ENCODE peak calls at places on chromosomes 5 and 9, in eight cellular contexts. I is breast epithelium; O is cardiac muscle cell; X is CD8-positive, alpha-beta T cell; T is body of pancreas; S is WERI-Rb-1; Z is sigmoid colon; K is tibial nerve. V is an unnamed sample.

GRCh38 chr9:77424993-77425392 is 223.1 kb downstream of the GNA14 start:
- DNase-seq in I (no peak), O (no peak), X (no peak), T (no peak), S (no peak), Z (no peak), K (no peak), V (no peak)

GRCh38 chr9:113997610-113998009 is 80.5 kb downstream of the AMBP start:
- DNase-seq in I (no peak), O (no peak), X (no peak), T (peak; percentile 8), S (no peak), Z (no peak), K (no peak), V (no peak)

GRCh38 chr9:121354770-121355169 is 15.3 kb downstream of the STOM start:
- DNase-seq in I (no peak), O (no peak), X (no peak), T (no peak), S (no peak), Z (no peak), K (no peak), V (no peak)

GRCh38 chr9:127950513-127951210 is 13.0 kb upstream of the DPM2 start:
- DNase-seq in I (peak; percentile 94), O (peak; percentile 46), X (peak; percentile 21), T (peak; percentile 86), S (no peak), Z (peak; percentile 82), K (peak; percentile 69), V (no peak)

GRCh38 chr5:158388018-158388417 is 529.1 kb upstream of the CLINT1 start:
- DNase-seq in I (no peak), O (peak; percentile 15), X (no peak), T (peak; percentile 32), S (peak; percentile 24), Z (no peak), K (no peak), V (no peak)

GRCh38 chr9:37948417-37948980 is 44.6 kb upstream of the SLC25A51 start:
- DNase-seq in I (no peak), O (no peak), X (no peak), T (no peak), S (no peak), Z (no peak), K (no peak), V (no peak)

GRCh38 chr9:85610074-85610855 is 131.5 kb downstream of the AGTPBP1 start:
- DNase-seq in I (no peak), O (peak; percentile 89), X (peak; percentile 27), T (peak; percentile 27), S (peak; percentile 22), Z (no peak), K (no peak), V (peak; percentile 35)

GRCh38 chr9:114860187-114860586 is 54.3 kb upstream of the TNFSF15 start:
- DNase-seq in I (no peak), O (no peak), X (no peak), T (no peak), S (no peak), Z (no peak), K (no peak), V (no peak)

GRCh38 chr9:29456940-29457339 is 1883.7 kb upstream of the C9orf72 start:
- DNase-seq in I (no peak), O (peak; percentile 19), X (no peak), T (no peak), S (no peak), Z (no peak), K (no peak), V (no peak)

GRCh38 chr9:79661926-79662552 is 90.3 kb downstream of the TLE4 start:
- DNase-seq in I (no peak), O (no peak), X (no peak), T (no peak), S (no peak), Z (no peak), K (no peak), V (no peak)

GRCh38 chr5:30981576-30981975 is 211.9 kb upstream of the CDH6 start:
- DNase-seq in I (no peak), O (peak; percentile 45), X (no peak), T (no peak), S (no peak), Z (no peak), K (no peak), V (no peak)

GRCh38 chr5:92687793-92688467 is 893.1 kb downstream of the NR2F1-AS1 start:
- DNase-seq in I (no peak), O (peak; percentile 73), X (no peak), T (no peak), S (peak; percentile 25), Z (no peak), K (no peak), V (no peak)
- H3K4me3 ChIP-seq in I (no peak overlapping the region), O (no peak overlapping the region), X (no peak overlapping the region), T (no peak overlapping the region), S (no peak overlapping the region), Z (no peak overlapping the region), K (peak overlapping the region; percentile 7), V (no peak overlapping the region)

GRCh38 chr9:2800385-2801179 is 43.3 kb downstream of the PUM3 start:
- DNase-seq in I (no peak), O (peak; percentile 57), X (no peak), T (no peak), S (peak; percentile 20), Z (no peak), K (no peak), V (no peak)
- TF ChIP-seq CTCF in I (no peak), O (peak; percentile 60), X (no peak), T (peak; percentile 52), S (peak; percentile 59), Z (no peak), K (no peak), V (peak; percentile 53)

DNA sequence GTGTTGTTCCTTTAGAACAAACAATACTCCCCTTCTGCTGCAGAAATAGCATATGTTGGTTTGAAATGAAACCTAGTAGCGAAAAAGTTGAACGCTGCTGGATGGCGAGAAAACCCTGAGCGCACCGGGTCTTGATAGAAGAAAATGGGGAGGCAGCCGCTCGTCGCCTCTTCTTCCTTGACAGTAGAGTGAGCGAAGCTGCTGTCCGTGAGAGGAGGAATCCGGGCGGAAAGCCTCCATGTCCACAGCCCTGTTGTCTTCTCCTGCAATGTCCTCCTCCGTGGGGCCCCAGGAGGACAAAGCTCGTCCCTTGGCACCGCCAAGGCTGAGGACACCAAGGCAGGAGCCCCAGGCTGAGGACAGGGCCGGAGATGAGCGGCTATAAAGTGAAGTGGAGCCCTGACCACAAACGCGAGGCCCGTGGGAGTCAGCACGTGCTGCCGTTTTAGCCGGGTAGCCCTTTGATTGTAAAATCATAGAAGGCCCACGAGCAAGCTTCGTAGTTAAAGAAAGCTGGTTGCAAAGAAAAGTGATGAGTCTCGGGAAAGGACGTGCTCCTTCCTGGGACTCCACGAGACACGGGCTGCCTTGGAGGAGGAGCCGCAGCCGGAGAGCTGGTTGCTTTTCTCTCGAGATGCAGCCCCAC is 35.6 kb downstream of the MRPL36 start:
- DNase-seq in I (no peak), O (no peak), X (no peak), T (peak; percentile 4), S (peak; percentile 6), Z (peak; percentile 48), K (peak; percentile 3), V (no peak)
- H3K4me3 ChIP-seq in I (no peak overlapping the region), O (no peak overlapping the region), X (no peak overlapping the region), T (no peak overlapping the region), S (no peak overlapping the region), Z (no peak overlapping the region), K (no peak overlapping the region), V (no peak overlapping the region)

DNA sequence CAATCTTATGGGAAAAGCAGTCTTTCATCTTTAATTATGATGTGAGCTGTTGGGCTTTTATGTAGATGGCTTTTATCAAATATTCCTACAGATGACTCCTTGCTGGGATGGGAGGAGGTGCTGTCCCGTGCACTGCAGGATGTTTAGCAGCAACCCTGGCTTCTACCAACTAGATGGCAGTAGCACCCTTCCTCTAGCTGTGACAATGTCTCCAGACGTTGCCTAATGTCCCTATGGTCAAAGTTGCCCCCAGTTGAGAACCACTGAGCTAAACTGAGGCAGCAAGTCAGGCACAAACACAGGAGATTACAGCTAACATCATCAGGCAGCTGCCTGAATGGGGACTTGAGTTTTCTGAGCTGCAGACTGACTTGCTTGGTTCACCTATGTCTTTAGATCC is 401.9 kb upstream of the PDE4D start:
- DNase-seq in I (no peak), O (peak; percentile 52), X (no peak), T (peak; percentile 25), S (peak; percentile 57), Z (no peak), K (no peak), V (no peak)
- TF ChIP-seq CTCF in I (no peak), O (peak; percentile 63), X (no peak), T (peak; percentile 73), S (peak; percentile 94), Z (no peak), K (no peak), V (peak; percentile 64)

GRCh38 chr5:175873090-175873454 is 1.7 kb downstream of the CPLX2 start:
- DNase-seq in I (no peak), O (peak; percentile 10), X (no peak), T (no peak), S (peak; percentile 86), Z (no peak), K (no peak), V (no peak)
- H3K4me3 ChIP-seq in I (no peak overlapping the region), O (peak overlapping the region; percentile 18), X (no peak overlapping the region), T (no peak overlapping the region), S (no peak overlapping the region), Z (no peak overlapping the region), K (no peak overlapping the region), V (no peak overlapping the region)

DNA sequence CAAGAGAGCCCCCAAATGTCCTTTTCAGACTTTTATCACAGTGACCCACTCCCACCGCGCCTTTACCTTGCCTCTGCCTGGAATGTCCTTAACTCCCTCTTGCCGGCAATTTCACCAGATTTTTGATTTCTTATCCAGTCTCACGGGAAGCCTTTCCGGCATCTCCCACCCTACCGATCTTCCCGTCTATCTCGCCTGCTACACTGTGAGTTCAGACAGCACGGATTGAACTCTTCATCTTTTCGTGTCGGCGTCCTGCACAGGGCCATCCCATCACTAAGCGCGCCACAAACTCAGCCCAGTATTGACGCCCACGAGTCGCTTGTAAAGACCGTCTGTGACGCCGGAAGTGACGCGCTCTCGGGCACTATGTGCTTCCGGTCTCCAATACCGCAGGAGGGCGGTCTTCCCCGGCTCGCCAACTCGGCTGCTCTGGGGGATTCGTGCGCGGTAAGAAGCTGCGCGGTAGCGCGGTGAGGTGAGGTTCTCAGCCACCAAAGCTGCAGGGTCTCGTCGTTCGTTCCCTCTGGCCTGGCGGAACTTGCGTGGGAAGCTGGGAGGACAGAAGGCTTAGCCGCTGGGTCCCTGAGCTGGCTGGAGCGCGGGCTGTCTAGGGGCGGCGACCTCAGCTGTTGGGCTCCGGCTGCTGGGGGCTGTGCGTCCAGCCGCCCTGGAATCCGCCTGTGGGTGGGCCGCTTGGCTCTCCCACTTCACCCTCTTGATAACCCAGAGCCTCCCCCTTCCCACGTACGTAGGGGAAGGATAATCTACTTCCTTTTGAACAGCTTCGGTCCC is at the start of gene ZCCHC9:
- DNase-seq in I (peak; percentile 91), O (peak; percentile 97), X (peak; percentile 95), T (peak; percentile 91), S (peak; percentile 95), Z (peak; percentile 97), K (peak; percentile 83), V (peak; percentile 79)
- TF ChIP-seq CTCF in I (no peak), O (peak; percentile 26), X (no peak), T (peak; percentile 53), S (peak; percentile 32), Z (no peak), K (peak; percentile 27), V (peak; percentile 29)

V was measured in kidney epithelial cell.